ENCODE peak calls at places on chromosomes 7 and 10, in nine cellular contexts. U is NCI-H345; K is myocyte; L is activated naive CD8-positive, alpha-beta T cell treated with anti-CD3 and anti-CD28 coated beads, Interleukin-2, amount 50 U/mL, for 16 hours; N is OCI-M1; M is stimulated activated CD8-positive, alpha-beta memory T cell treated with anti-CD3 and anti-CD28 coated beads, Interleukin-2, amount 100 ng/mL, for 1 hour; Y is naive thymus-derived CD8-positive, alpha-beta T cell; I is suprapubic skin; Z is substantia nigra. H is an unnamed sample.

GRCh38 chr10:132507956-132508490 is 29.6 kb upstream of the INPP5A start:
- DNase-seq in U (no peak), K (no peak), L (no peak), N (no peak), M (no peak), Y (no peak), I (no peak), Z (no peak), H (no peak)

GRCh38 chr7:34949356-34949755 is 87.9 kb downstream of the DPY19L1 start:
- DNase-seq in U (no peak), K (no peak), L (no peak), N (no peak), M (no peak), Y (no peak), I (no peak), Z (no peak), H (no peak)

GRCh38 chr10:59236064-59236697 is 59.7 kb downstream of the PHYHIPL start:
- DNase-seq in U (no peak), K (no peak), L (no peak), N (no peak), M (no peak), Y (no peak), I (no peak), Z (no peak), H (no peak)

GRCh38 chr7:126378642-126379041 is 874.1 kb downstream of the GRM8 start:
- DNase-seq in U (no peak), K (no peak), L (no peak), N (no peak), M (no peak), Y (no peak), I (no peak), Z (no peak), H (peak; percentile 53)

GRCh38 chr10:30215131-30215530 is 133.9 kb downstream of the MTPAP start:
- DNase-seq in U (no peak), K (no peak), L (no peak), N (no peak), M (no peak), Y (no peak), I (no peak), Z (no peak), H (no peak)

GRCh38 chr7:77575187-77575586 is 38.1 kb downstream of the PTPN12 start:
- DNase-seq in U (no peak), K (no peak), L (no peak), N (no peak), M (no peak), Y (no peak), I (no peak), Z (no peak), H (no peak)

GRCh38 chr10:71433116-71433982 is 36.6 kb downstream of the CDH23 start:
- DNase-seq in U (no peak), K (no peak), L (no peak), N (no peak), M (no peak), Y (no peak), I (no peak), Z (no peak), H (no peak)

GRCh38 chr7:33177876-33178275 is 48.5 kb downstream of the BBS9 start:
- DNase-seq in U (no peak), K (no peak), L (no peak), N (no peak), M (no peak), Y (no peak), I (no peak), Z (no peak), H (no peak)

GRCh38 chr7:95245828-95246227 is 78.5 kb downstream of the PON1 start:
- DNase-seq in U (no peak), K (no peak), L (no peak), N (no peak), M (no peak), Y (no peak), I (no peak), Z (no peak), H (no peak)

GRCh38 chr10:55943403-55943802 is 417.7 kb downstream of the ZWINT start:
- DNase-seq in U (no peak), K (no peak), L (no peak), N (no peak), M (no peak), Y (no peak), I (no peak), Z (no peak), H (no peak)

GRCh38 chr7:36653671-36654355 is 70.5 kb downstream of the AOAH start:
- DNase-seq in U (no peak), K (peak; percentile 28), L (no peak), N (no peak), M (no peak), Y (no peak), I (no peak), Z (no peak), H (no peak)

GRCh38 chr7:47461161-47461560 is 120.8 kb downstream of the TNS3 start:
- DNase-seq in U (peak; percentile 17), K (peak; percentile 91), L (no peak), N (no peak), M (no peak), Y (no peak), I (no peak), Z (no peak), H (no peak)

GRCh38 chr10:21953585-21954057 is 49.9 kb downstream of the DNAJC1 start:
- DNase-seq in U (no peak), K (peak; percentile 34), L (no peak), N (peak; percentile 68), M (no peak), Y (no peak), I (no peak), Z (no peak), H (peak; percentile 36)

GRCh38 chr10:123967626-123968243 is 76.1 kb upstream of the CPXM2 start:
- DNase-seq in U (peak; percentile 45), K (peak; percentile 61), L (no peak), N (peak; percentile 72), M (no peak), Y (no peak), I (peak; percentile 85), Z (peak; percentile 51), H (peak; percentile 50)

GRCh38 chr7:27863866-27864265 is 123.9 kb downstream of the TAX1BP1 start:
- DNase-seq in U (no peak), K (no peak), L (no peak), N (no peak), M (no peak), Y (no peak), I (no peak), Z (no peak), H (no peak)

GRCh38 chr7:95660023-95660434 is 63.7 kb upstream of the PDK4 start:
- DNase-seq in U (no peak), K (no peak), L (no peak), N (no peak), M (no peak), Y (no peak), I (no peak), Z (no peak), H (no peak)

GRCh38 chr7:116361767-116362166 is 137.8 kb upstream of the CAV2 start:
- DNase-seq in U (no peak), K (peak; percentile 30), L (no peak), N (no peak), M (no peak), Y (no peak), I (no peak), Z (no peak), H (no peak)

GRCh38 chr7:147937428-147937827 is 653.1 kb upstream of the C7orf33 start:
- DNase-seq in U (no peak), K (no peak), L (no peak), N (no peak), M (no peak), Y (no peak), I (no peak), Z (no peak), H (no peak)

GRCh38 chr10:132245056-132245455 is 58.3 kb downstream of the DPYSL4 start:
- DNase-seq in U (no peak), K (no peak), L (no peak), N (no peak), M (no peak), Y (no peak), I (no peak), Z (no peak), H (no peak)

GRCh38 chr7:101940830-101941229 is 123.4 kb downstream of the CUX1 start:
- DNase-seq in U (no peak), K (no peak), L (no peak), N (no peak), M (no peak), Y (no peak), I (no peak), Z (no peak), H (peak; percentile 76)

GRCh38 chr7:29893351-29894005 is 87.2 kb downstream of the WIPF3 start:
- DNase-seq in U (no peak), K (no peak), L (no peak), N (no peak), M (no peak), Y (no peak), I (no peak), Z (no peak), H (no peak)

GRCh38 chr7:130695840-130696239 is 9.5 kb upstream of the TSGA13 start:
- DNase-seq in U (peak; percentile 3), K (peak; percentile 70), L (no peak), N (peak; percentile 21), M (no peak), Y (no peak), I (no peak), Z (no peak), H (peak; percentile 27)

GRCh38 chr7:43439631-43440401 is 143.1 kb upstream of the STK17A start:
- DNase-seq in U (peak; percentile 20), K (peak; percentile 43), L (no peak), N (peak; percentile 54), M (peak; percentile 9), Y (peak; percentile 35), I (no peak), Z (peak; percentile 22), H (peak; percentile 61)

GRCh38 chr10:5196613-5197234 is at the start of gene AKR1C4:
- DNase-seq in U (no peak), K (no peak), L (no peak), N (no peak), M (no peak), Y (no peak), I (no peak), Z (no peak), H (no peak)

GRCh38 chr10:60073397-60073780 is 167.0 kb upstream of the CCDC6 start:
- DNase-seq in U (no peak), K (no peak), L (no peak), N (peak; percentile 89), M (no peak), Y (no peak), I (no peak), Z (no peak), H (no peak)

GRCh38 chr7:156793334-156793733 is 99.6 kb downstream of the LMBR1 start:
- DNase-seq in U (no peak), K (no peak), L (no peak), N (no peak), M (no peak), Y (no peak), I (no peak), Z (no peak), H (no peak)

GRCh38 chr7:117118579-117119180 is 165.4 kb downstream of the ST7 start:
- DNase-seq in U (no peak), K (no peak), L (no peak), N (no peak), M (no peak), Y (no peak), I (no peak), Z (no peak), H (no peak)

GRCh38 chr7:111410899-111411298 is 151.4 kb downstream of the IMMP2L start:
- DNase-seq in U (no peak), K (no peak), L (no peak), N (no peak), M (no peak), Y (no peak), I (no peak), Z (no peak), H (no peak)

GRCh38 chr10:13820119-13820518 is 233.4 kb downstream of the PRPF18 start:
- DNase-seq in U (no peak), K (no peak), L (no peak), N (no peak), M (no peak), Y (no peak), I (no peak), Z (no peak), H (no peak)

GRCh38 chr10:116257785-116258184 is 15.2 kb downstream of the GFRA1 start:
- DNase-seq in U (no peak), K (no peak), L (no peak), N (no peak), M (no peak), Y (no peak), I (no peak), Z (no peak), H (no peak)

GRCh38 chr7:103343758-103344452 is 662 bp downstream of the DNAJC2 start:
- DNase-seq in U (no peak), K (peak; percentile 46), L (no peak), N (peak; percentile 41), M (peak; percentile 1), Y (peak; percentile 17), I (peak; percentile 65), Z (no peak), H (peak; percentile 41)

H was measured in RPMI8226.